ENCODE peak calls at places on chromosomes 13 and 19, in seven cellular contexts. One of them, this sample, is unnamed.

GRCh38 chr19:18167975-18168645 is 5.5 kb upstream of the IFI30 start:
- DNase-seq in BE2C: peak
- DNase-seq in coronary artery: no peak
- DNase-seq in B cell: peak
- DNase-seq in GM12865: peak
- DNase-seq in AG10803: no peak
- DNase-seq in colonic mucosa: no peak
- DNase-seq in this sample: peak

GRCh38 chr19:40136818-40137217 is 46.1 kb upstream of the ZNF780A start:
- DNase-seq in colonic mucosa: no peak
- DNase-seq in AG10803: no peak
- DNase-seq in B cell: no peak
- DNase-seq in coronary artery: no peak
- DNase-seq in BE2C: no peak
- DNase-seq in GM12865: no peak
- DNase-seq in this sample: no peak

GRCh38 chr19:2720777-2721569 is at the start of gene DIRAS1:
- DNase-seq in B cell: no peak
- DNase-seq in AG10803: no peak
- DNase-seq in GM12865: no peak
- DNase-seq in BE2C: peak
- DNase-seq in colonic mucosa: no peak
- DNase-seq in coronary artery: no peak
- DNase-seq in this sample: no peak

GRCh38 chr19:42271045-42271419 is 2.0 kb downstream of the CIC start:
- DNase-seq in colonic mucosa: no peak
- DNase-seq in GM12865: no peak
- DNase-seq in AG10803: no peak
- DNase-seq in B cell: no peak
- DNase-seq in coronary artery: no peak
- DNase-seq in BE2C: no peak
- DNase-seq in this sample: no peak

GRCh38 chr19:3403489-3404323 is 37.3 kb downstream of the NFIC start:
- DNase-seq in AG10803: peak
- DNase-seq in colonic mucosa: peak
- DNase-seq in coronary artery: peak
- DNase-seq in B cell: no peak
- DNase-seq in GM12865: no peak
- DNase-seq in BE2C: no peak
- DNase-seq in this sample: no peak

GRCh38 chr19:54420383-54421168 is 5.3 kb downstream of the TTYH1 start:
- DNase-seq in coronary artery: no peak
- DNase-seq in GM12865: no peak
- DNase-seq in BE2C: no peak
- DNase-seq in B cell: no peak
- DNase-seq in AG10803: no peak
- DNase-seq in colonic mucosa: no peak
- DNase-seq in this sample: peak

GRCh38 chr19:38290631-38291147 is 13.4 kb upstream of the C19orf33 start:
- DNase-seq in AG10803: peak
- DNase-seq in B cell: no peak
- DNase-seq in BE2C: no peak
- DNase-seq in GM12865: no peak
- DNase-seq in colonic mucosa: no peak
- DNase-seq in coronary artery: no peak
- DNase-seq in this sample: no peak

GRCh38 chr13:111908391-111908790 is 158.6 kb upstream of the SOX1 start:
- DNase-seq in colonic mucosa: peak
- DNase-seq in B cell: no peak
- DNase-seq in GM12865: no peak
- DNase-seq in BE2C: no peak
- DNase-seq in coronary artery: peak
- DNase-seq in AG10803: no peak
- DNase-seq in this sample: no peak

GRCh38 chr13:73578251-73578875 is 519.6 kb downstream of the KLF5 start:
- DNase-seq in GM12865: no peak
- DNase-seq in B cell: no peak
- DNase-seq in AG10803: no peak
- DNase-seq in BE2C: no peak
- DNase-seq in coronary artery: no peak
- DNase-seq in colonic mucosa: no peak
- DNase-seq in this sample: no peak

GRCh38 chr19:12773571-12773970 is 1.8 kb downstream of the HOOK2 start:
- DNase-seq in GM12865: no peak
- DNase-seq in colonic mucosa: no peak
- DNase-seq in BE2C: no peak
- DNase-seq in AG10803: peak
- DNase-seq in coronary artery: no peak
- DNase-seq in B cell: no peak
- DNase-seq in this sample: no peak
- TF ChIP-seq CTCF in GM12865: peak
- TF ChIP-seq CTCF in colonic mucosa: no peak
- TF ChIP-seq CTCF in BE2C: peak
- TF ChIP-seq CTCF in AG10803: peak
- TF ChIP-seq CTCF in coronary artery: no peak
- TF ChIP-seq CTCF in B cell: no peak
- TF ChIP-seq CTCF in this sample: peak

GRCh38 chr13:30587231-30587630 is 30.5 kb upstream of the USPL1 start:
- DNase-seq in BE2C: no peak
- DNase-seq in B cell: no peak
- DNase-seq in GM12865: no peak
- DNase-seq in AG10803: no peak
- DNase-seq in colonic mucosa: no peak
- DNase-seq in coronary artery: no peak
- DNase-seq in this sample: no peak
- TF ChIP-seq CTCF in BE2C: no peak
- TF ChIP-seq CTCF in B cell: no peak
- TF ChIP-seq CTCF in GM12865: no peak
- TF ChIP-seq CTCF in AG10803: no peak
- TF ChIP-seq CTCF in colonic mucosa: no peak
- TF ChIP-seq CTCF in coronary artery: no peak
- TF ChIP-seq CTCF in this sample: no peak

DNA sequence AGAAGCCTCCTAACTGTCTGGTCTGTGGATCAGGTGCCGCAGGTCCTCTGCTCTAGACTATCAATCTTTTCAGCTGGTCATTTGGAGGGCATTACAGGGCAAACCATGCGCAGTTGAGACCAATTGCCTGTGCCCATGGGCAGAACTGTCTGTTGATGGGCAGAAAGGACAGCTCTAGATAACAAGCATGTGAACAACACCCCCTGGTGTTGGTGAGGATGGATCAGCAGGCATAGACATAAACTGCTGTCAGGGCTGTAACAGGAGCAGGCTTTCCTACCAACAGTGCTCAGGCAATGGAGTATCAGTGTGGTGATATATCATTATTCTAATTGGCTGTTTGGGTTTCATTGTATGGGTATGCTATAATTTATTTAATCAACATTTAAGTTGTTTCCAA is 104.7 kb upstream of the KL start:
- DNase-seq in B cell: no peak
- DNase-seq in BE2C: peak
- DNase-seq in GM12865: peak
- DNase-seq in colonic mucosa: no peak
- DNase-seq in coronary artery: no peak
- DNase-seq in AG10803: peak
- DNase-seq in this sample: peak
- TF ChIP-seq CTCF in B cell: no peak
- TF ChIP-seq CTCF in BE2C: peak
- TF ChIP-seq CTCF in GM12865: peak
- TF ChIP-seq CTCF in colonic mucosa: peak
- TF ChIP-seq CTCF in coronary artery: no peak
- TF ChIP-seq CTCF in AG10803: peak
- TF ChIP-seq CTCF in this sample: peak

DNA sequence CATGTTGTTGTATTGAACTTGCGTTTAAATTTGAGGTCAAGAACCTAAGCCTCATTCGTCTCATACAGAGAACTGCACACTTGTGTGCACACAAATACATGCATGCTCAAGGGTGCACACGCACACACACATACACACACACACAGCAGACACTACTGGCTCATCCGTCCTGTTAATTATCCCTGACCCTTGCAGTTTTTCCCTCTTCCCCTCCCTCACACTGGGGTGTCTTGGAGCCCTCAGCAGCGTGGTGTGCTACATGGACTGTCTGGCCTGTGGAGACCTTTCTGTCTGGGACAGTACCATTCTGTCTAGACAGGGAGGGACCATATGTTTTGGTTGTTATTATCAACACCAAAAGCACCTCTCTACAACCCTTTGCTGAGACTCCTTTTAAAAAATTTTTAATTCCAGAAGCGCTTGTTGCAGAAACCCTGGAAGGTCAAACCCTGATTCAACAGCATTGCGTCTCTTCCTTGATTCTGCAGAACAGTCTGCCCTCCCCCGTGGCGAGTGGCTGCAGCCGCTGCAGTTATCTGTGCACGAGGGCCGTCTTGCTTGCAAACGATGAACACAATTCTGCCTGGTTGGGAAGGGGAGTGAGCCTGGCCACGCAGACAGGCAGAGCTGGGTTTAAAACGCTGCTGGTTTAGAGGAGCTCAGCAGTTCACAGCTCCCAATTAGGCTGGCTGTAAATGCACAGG is 374.0 kb downstream of the IRS2 start:
- DNase-seq in AG10803: peak
- DNase-seq in B cell: no peak
- DNase-seq in coronary artery: no peak
- DNase-seq in BE2C: peak
- DNase-seq in colonic mucosa: peak
- DNase-seq in GM12865: no peak
- DNase-seq in this sample: no peak
- TF ChIP-seq CTCF in AG10803: no peak
- TF ChIP-seq CTCF in B cell: no peak
- TF ChIP-seq CTCF in coronary artery: no peak
- TF ChIP-seq CTCF in BE2C: no peak
- TF ChIP-seq CTCF in colonic mucosa: no peak
- TF ChIP-seq CTCF in GM12865: no peak
- TF ChIP-seq CTCF in this sample: no peak

DNA sequence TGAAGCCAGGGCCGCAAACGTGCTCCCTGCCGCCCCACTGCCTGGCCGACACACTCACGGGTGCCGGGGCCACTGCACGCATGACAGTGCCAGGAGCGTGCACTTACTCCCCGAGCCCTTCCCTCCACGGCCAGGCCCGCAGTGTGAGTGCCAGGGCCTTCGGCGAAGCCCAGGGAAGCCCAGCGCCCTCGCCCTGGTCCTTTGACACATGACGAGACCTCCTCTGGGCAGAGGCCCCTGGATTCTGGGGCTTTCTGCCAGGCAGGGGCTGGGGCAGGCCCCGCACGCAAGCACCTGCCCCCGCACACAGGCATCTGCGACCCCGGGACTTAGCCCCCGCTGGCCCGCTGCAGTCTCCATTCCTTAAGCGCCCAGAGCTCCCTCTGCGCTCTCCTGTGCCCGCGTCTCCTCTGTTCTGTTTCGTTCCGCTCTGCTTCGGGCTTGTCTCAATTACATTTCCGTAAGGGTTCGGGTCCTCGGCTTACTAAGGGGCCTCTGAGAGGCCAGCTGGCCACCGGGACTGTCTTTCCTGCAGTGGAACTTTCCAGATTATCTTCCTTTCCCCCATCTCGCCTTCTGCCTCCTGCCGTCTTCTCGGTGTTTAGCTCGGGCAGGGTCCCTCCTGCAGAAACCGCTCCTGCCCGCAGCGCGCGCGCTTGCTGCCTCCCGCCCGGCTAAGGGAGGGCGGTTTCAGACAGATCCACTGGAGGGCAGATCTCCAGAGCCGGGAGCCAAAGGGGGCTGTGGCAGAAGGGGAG is 98.8 kb downstream of the ING1 start:
- DNase-seq in coronary artery: no peak
- DNase-seq in B cell: no peak
- DNase-seq in colonic mucosa: no peak
- DNase-seq in BE2C: no peak
- DNase-seq in GM12865: no peak
- DNase-seq in AG10803: peak
- DNase-seq in this sample: no peak
- TF ChIP-seq CTCF in coronary artery: no peak
- TF ChIP-seq CTCF in B cell: no peak
- TF ChIP-seq CTCF in colonic mucosa: no peak
- TF ChIP-seq CTCF in BE2C: no peak
- TF ChIP-seq CTCF in GM12865: no peak
- TF ChIP-seq CTCF in AG10803: no peak
- TF ChIP-seq CTCF in this sample: no peak

DNA sequence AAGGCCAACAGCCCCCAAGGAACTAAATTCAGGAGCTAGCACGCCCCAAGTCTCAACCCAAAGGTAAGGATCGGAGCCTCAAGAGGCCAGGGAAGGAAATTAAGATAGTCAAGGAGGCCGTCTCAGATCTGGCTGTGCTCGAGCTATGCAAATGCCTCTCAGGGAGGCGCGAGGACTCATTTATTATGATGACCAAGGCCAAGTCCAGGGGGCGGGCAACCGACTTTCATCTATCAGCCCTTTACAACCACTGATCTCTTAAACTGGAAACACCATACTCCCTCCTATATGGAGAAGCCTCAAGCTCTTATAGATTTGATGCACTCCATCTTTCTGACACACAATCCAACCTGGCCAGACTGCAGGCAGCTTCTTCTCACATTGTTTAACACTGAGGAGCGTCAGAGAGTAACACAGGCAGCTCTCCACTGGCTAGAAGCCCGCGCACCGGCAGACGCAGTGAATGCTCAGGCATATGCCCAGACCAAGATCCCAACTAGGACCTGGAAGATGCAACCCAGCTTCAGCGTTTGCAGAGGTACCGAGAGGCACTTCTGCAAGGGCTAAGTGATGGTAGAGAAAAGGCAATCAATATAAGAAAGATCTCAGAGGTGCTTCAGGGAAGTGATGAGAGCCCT is 9.6 kb upstream of the SLC15A1 start:
- DNase-seq in B cell: no peak
- DNase-seq in AG10803: no peak
- DNase-seq in coronary artery: no peak
- DNase-seq in GM12865: no peak
- DNase-seq in BE2C: no peak
- DNase-seq in colonic mucosa: no peak
- DNase-seq in this sample: no peak
- TF ChIP-seq CTCF in B cell: no peak
- TF ChIP-seq CTCF in AG10803: no peak
- TF ChIP-seq CTCF in coronary artery: no peak
- TF ChIP-seq CTCF in GM12865: no peak
- TF ChIP-seq CTCF in BE2C: no peak
- TF ChIP-seq CTCF in colonic mucosa: no peak
- TF ChIP-seq CTCF in this sample: no peak

DNA sequence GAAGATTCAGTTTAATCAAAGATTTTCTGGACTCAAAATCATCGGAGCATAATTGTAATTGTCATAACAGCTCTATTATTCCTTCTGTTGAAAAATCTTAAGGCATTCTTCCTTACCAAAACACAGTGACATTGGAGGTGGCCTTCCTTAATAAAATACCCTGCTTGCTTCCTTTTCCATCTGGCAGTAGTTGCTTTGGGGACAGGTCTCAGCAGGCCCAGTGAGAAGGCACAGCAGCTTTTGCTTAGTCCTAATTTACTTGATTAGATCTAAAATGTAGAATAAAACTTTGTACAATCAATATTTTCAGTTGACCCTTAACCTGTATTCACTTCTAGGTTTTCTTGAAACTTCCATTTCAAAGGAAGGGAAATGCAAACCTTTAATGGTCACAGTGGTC is 471.6 kb downstream of the PCDH20 start:
- DNase-seq in coronary artery: no peak
- DNase-seq in BE2C: no peak
- DNase-seq in colonic mucosa: no peak
- DNase-seq in AG10803: no peak
- DNase-seq in GM12865: no peak
- DNase-seq in B cell: no peak
- DNase-seq in this sample: no peak
- TF ChIP-seq CTCF in coronary artery: no peak
- TF ChIP-seq CTCF in BE2C: no peak
- TF ChIP-seq CTCF in colonic mucosa: no peak
- TF ChIP-seq CTCF in AG10803: no peak
- TF ChIP-seq CTCF in GM12865: no peak
- TF ChIP-seq CTCF in B cell: no peak
- TF ChIP-seq CTCF in this sample: no peak

This sample was measured in GM13976.